ENCODE peak calls at places on chromosome 2, in eight cellular contexts. N is NCI-H1092; R is activated T-cell treated with anti-CD3 and anti-CD28 coated beads, Interleukin-2, amount 50 U/mL, for 24 hours; D is EH; H is EL; P is astrocyte of the spinal cord; S is fibroblast of mammary gland; W is GM13976. C is an unnamed sample.

GRCh38 chr2:191030521-191031154 is 16.7 kb upstream of the STAT1 start:
- DNase-seq in D (peak; percentile 55), S (peak; percentile 63), P (peak; percentile 55), N (peak; percentile 17), H (peak; percentile 43), R (no peak), W (peak; percentile 43), C (peak; percentile 54)

GRCh38 chr2:47299555-47299954 is 103.4 kb upstream of the MSH2 start:
- DNase-seq in H (peak; percentile 52), D (peak; percentile 83), S (peak; percentile 86), W (no peak), R (no peak), N (no peak), P (peak; percentile 16), C (peak; percentile 61)

GRCh38 chr2:61426267-61426897 is 44.5 kb downstream of the USP34 start:
- DNase-seq in N (no peak), W (peak; percentile 73), D (peak; percentile 13), H (peak; percentile 21), P (no peak), R (peak; percentile 76), S (peak; percentile 47), C (peak; percentile 76)

GRCh38 chr2:19667085-19667484 is 234.7 kb downstream of the TTC32 start:
- DNase-seq in R (no peak), D (peak; percentile 56), S (peak; percentile 63), N (no peak), P (peak; percentile 66), W (no peak), H (peak; percentile 41), C (peak; percentile 8)

GRCh38 chr2:144524190-144524957 is 4.5 kb upstream of the ZEB2 start:
- DNase-seq in R (no peak), D (no peak), P (peak; percentile 32), H (peak; percentile 52), W (no peak), S (no peak), N (no peak), C (no peak)

GRCh38 chr2:235722869-235723268 is 229.0 kb downstream of the AGAP1 start:
- DNase-seq in S (no peak), P (no peak), R (no peak), H (no peak), W (no peak), N (no peak), D (no peak), C (no peak)

GRCh38 chr2:67565761-67566160 is 168.6 kb downstream of the ETAA1 start:
- DNase-seq in H (peak; percentile 70), N (no peak), W (no peak), D (peak; percentile 68), S (peak; percentile 98), P (peak; percentile 76), R (no peak), C (no peak)

GRCh38 chr2:67050621-67051020 is 346.5 kb upstream of the ETAA1 start:
- DNase-seq in H (no peak), P (no peak), N (no peak), D (peak; percentile 25), S (peak; percentile 50), W (no peak), R (no peak), C (no peak)

GRCh38 chr2:174591740-174592139 is 5.9 kb downstream of the WIPF1 start:
- DNase-seq in N (no peak), H (peak; percentile 22), R (no peak), P (no peak), D (peak; percentile 42), W (no peak), S (no peak), C (no peak)

GRCh38 chr2:105298017-105298416 is 31.5 kb downstream of the TGFBRAP1 start:
- DNase-seq in P (no peak), W (no peak), R (no peak), H (no peak), D (no peak), S (no peak), N (no peak), C (no peak)

GRCh38 chr2:130827502-130828251 is 9.0 kb upstream of the ARHGEF4 start:
- DNase-seq in P (peak; percentile 88), R (no peak), S (peak; percentile 58), W (no peak), N (no peak), H (peak; percentile 88), D (peak; percentile 71), C (no peak)

GRCh38 chr2:216013080-216013909 is at the start of gene MREG:
- DNase-seq in S (peak; percentile 61), N (peak; percentile 71), W (peak; percentile 90), H (peak; percentile 77), P (peak; percentile 66), D (peak; percentile 76), R (peak; percentile 90), C (peak; percentile 77)

GRCh38 chr2:37343537-37344434 is 644 bp upstream of the QPCT start:
- DNase-seq in H (peak; percentile 58), N (no peak), D (peak; percentile 50), S (peak; percentile 81), P (peak; percentile 67), W (no peak), R (no peak), C (no peak)

GRCh38 chr2:174516495-174517378 is 29.9 kb upstream of the GPR155 start:
- DNase-seq in S (no peak), P (no peak), H (no peak), D (no peak), N (no peak), W (no peak), R (no peak), C (peak; percentile 22)

GRCh38 chr2:17083902-17084301 is 418.3 kb upstream of the CYRIA start:
- DNase-seq in D (no peak), N (no peak), W (no peak), H (peak; percentile 5), P (peak; percentile 77), R (no peak), S (no peak), C (no peak)

GRCh38 chr2:7467782-7468447 is 550.7 kb downstream of the RNF144A start:
- DNase-seq in W (no peak), S (no peak), R (no peak), H (no peak), D (no peak), N (no peak), P (no peak), C (peak; percentile 16)

GRCh38 chr2:28624798-28625701 is 126.6 kb upstream of the PPP1CB start:
- DNase-seq in N (no peak), P (peak; percentile 62), S (no peak), R (peak; percentile 78), W (peak; percentile 70), H (no peak), D (peak; percentile 80), C (peak; percentile 66)

GRCh38 chr2:121611730-121612705 is 37.2 kb downstream of the CLASP1 start:
- DNase-seq in D (no peak), H (no peak), P (no peak), W (no peak), S (no peak), N (no peak), R (no peak), C (no peak)

GRCh38 chr2:18369750-18370149 is 190.7 kb downstream of the RDH14 start:
- DNase-seq in S (peak; percentile 73), D (peak; percentile 63), H (peak; percentile 47), R (no peak), W (no peak), N (no peak), P (peak; percentile 64), C (no peak)

GRCh38 chr2:68870215-68870614 is 982 bp downstream of the BMP10 start:
- DNase-seq in N (no peak), D (peak; percentile 11), P (no peak), H (peak; percentile 31), R (no peak), S (peak; percentile 26), W (no peak), C (no peak)

GRCh38 chr2:174609261-174609660 is 11.7 kb upstream of the WIPF1 start:
- DNase-seq in S (no peak), H (no peak), D (no peak), W (no peak), P (no peak), N (no peak), R (no peak), C (no peak)

GRCh38 chr2:31386648-31387047 is 27.9 kb downstream of the XDH start:
- DNase-seq in S (no peak), N (no peak), W (no peak), D (no peak), P (no peak), R (no peak), H (no peak), C (no peak)

GRCh38 chr2:240156026-240156390 is 15.6 kb upstream of the OTOS start:
- DNase-seq in D (no peak), H (no peak), P (no peak), W (no peak), R (no peak), S (no peak), N (no peak), C (no peak)

GRCh38 chr2:122643725-122644329 is 888.4 kb downstream of the TSN start:
- DNase-seq in P (peak; percentile 71), N (peak; percentile 86), W (no peak), H (peak; percentile 84), D (peak; percentile 86), S (peak; percentile 95), R (no peak), C (no peak)